ENCODE peak calls at places on chromosomes 13 and 19, in six cellular contexts. One of them, this sample, is unnamed.

GRCh38 chr13:46334423-46334822 is 52.6 kb downstream of the RUBCNL start:
- DNase-seq in BE2C: no peak
- DNase-seq in midbrain: no peak
- DNase-seq in T-helper 17 cell: no peak
- DNase-seq in stromal cell of bone marrow: no peak
- DNase-seq in T-helper 1 cell: no peak
- DNase-seq in this sample: no peak

GRCh38 chr13:29039212-29039611 is 219.1 kb downstream of the MTUS2 start:
- DNase-seq in stromal cell of bone marrow: no peak
- DNase-seq in T-helper 17 cell: no peak
- DNase-seq in T-helper 1 cell: no peak
- DNase-seq in midbrain: no peak
- DNase-seq in BE2C: no peak
- DNase-seq in this sample: no peak

GRCh38 chr13:44653261-44653660 is 77.1 kb upstream of the TSC22D1 start:
- DNase-seq in stromal cell of bone marrow: no peak
- DNase-seq in BE2C: peak
- DNase-seq in midbrain: no peak
- DNase-seq in T-helper 17 cell: no peak
- DNase-seq in T-helper 1 cell: no peak
- DNase-seq in this sample: no peak

GRCh38 chr19:11151181-11151580 is 4.4 kb downstream of the SPC24 start:
- DNase-seq in T-helper 1 cell: no peak
- DNase-seq in BE2C: no peak
- DNase-seq in midbrain: no peak
- DNase-seq in T-helper 17 cell: no peak
- DNase-seq in stromal cell of bone marrow: no peak
- DNase-seq in this sample: peak

GRCh38 chr19:18853755-18854427 is 22.1 kb downstream of the UPF1 start:
- DNase-seq in stromal cell of bone marrow: no peak
- DNase-seq in T-helper 17 cell: no peak
- DNase-seq in T-helper 1 cell: no peak
- DNase-seq in BE2C: no peak
- DNase-seq in midbrain: no peak
- DNase-seq in this sample: no peak

GRCh38 chr13:101098873-101099272 is 317.4 kb downstream of the NALCN start:
- DNase-seq in stromal cell of bone marrow: no peak
- DNase-seq in BE2C: no peak
- DNase-seq in midbrain: no peak
- DNase-seq in T-helper 1 cell: no peak
- DNase-seq in T-helper 17 cell: no peak
- DNase-seq in this sample: no peak

GRCh38 chr19:40663712-40664692 is 26.4 kb downstream of the NUMBL start:
- DNase-seq in midbrain: no peak
- DNase-seq in T-helper 17 cell: no peak
- DNase-seq in stromal cell of bone marrow: no peak
- DNase-seq in T-helper 1 cell: no peak
- DNase-seq in BE2C: peak
- DNase-seq in this sample: no peak

GRCh38 chr13:26342898-26343297 is 89.0 kb downstream of the CDK8 start:
- DNase-seq in T-helper 17 cell: no peak
- DNase-seq in midbrain: no peak
- DNase-seq in BE2C: peak
- DNase-seq in stromal cell of bone marrow: no peak
- DNase-seq in T-helper 1 cell: no peak
- DNase-seq in this sample: no peak

GRCh38 chr13:94660695-94661324 is 51.5 kb downstream of the SOX21 start:
- DNase-seq in T-helper 1 cell: peak
- DNase-seq in T-helper 17 cell: no peak
- DNase-seq in midbrain: peak
- DNase-seq in stromal cell of bone marrow: peak
- DNase-seq in BE2C: no peak
- DNase-seq in this sample: no peak

GRCh38 chr19:45195764-45196163 is 17.2 kb downstream of the BLOC1S3 start:
- DNase-seq in stromal cell of bone marrow: no peak
- DNase-seq in T-helper 1 cell: no peak
- DNase-seq in BE2C: no peak
- DNase-seq in T-helper 17 cell: no peak
- DNase-seq in midbrain: no peak
- DNase-seq in this sample: no peak

GRCh38 chr13:93226065-93226622 is 463 bp upstream of the GPC6 start:
- DNase-seq in stromal cell of bone marrow: peak
- DNase-seq in T-helper 17 cell: no peak
- DNase-seq in midbrain: no peak
- DNase-seq in BE2C: no peak
- DNase-seq in T-helper 1 cell: no peak
- DNase-seq in this sample: no peak

GRCh38 chr13:27211771-27212364 is 39.5 kb upstream of the RPL21 start:
- DNase-seq in BE2C: no peak
- DNase-seq in stromal cell of bone marrow: peak
- DNase-seq in T-helper 17 cell: no peak
- DNase-seq in T-helper 1 cell: no peak
- DNase-seq in midbrain: no peak
- DNase-seq in this sample: no peak

GRCh38 chr13:36981156-36981743 is 17.9 kb downstream of the ALG5 start:
- DNase-seq in midbrain: peak
- DNase-seq in T-helper 17 cell: no peak
- DNase-seq in stromal cell of bone marrow: peak
- DNase-seq in T-helper 1 cell: peak
- DNase-seq in BE2C: no peak
- DNase-seq in this sample: no peak

GRCh38 chr19:10417598-10418280 is 2.6 kb upstream of the PDE4A start:
- DNase-seq in midbrain: no peak
- DNase-seq in T-helper 17 cell: no peak
- DNase-seq in BE2C: peak
- DNase-seq in stromal cell of bone marrow: no peak
- DNase-seq in T-helper 1 cell: no peak
- DNase-seq in this sample: no peak

GRCh38 chr13:40483601-40484000 is 182.8 kb downstream of the FOXO1 start:
- DNase-seq in T-helper 1 cell: no peak
- DNase-seq in stromal cell of bone marrow: no peak
- DNase-seq in T-helper 17 cell: no peak
- DNase-seq in BE2C: no peak
- DNase-seq in midbrain: no peak
- DNase-seq in this sample: no peak

GRCh38 chr13:27524981-27525975 is 74.9 kb upstream of the MTIF3 start:
- DNase-seq in T-helper 1 cell: no peak
- DNase-seq in T-helper 17 cell: no peak
- DNase-seq in midbrain: no peak
- DNase-seq in BE2C: no peak
- DNase-seq in stromal cell of bone marrow: no peak
- DNase-seq in this sample: no peak

GRCh38 chr19:36051637-36052036 is 2.4 kb downstream of the THAP8 start:
- DNase-seq in T-helper 1 cell: no peak
- DNase-seq in stromal cell of bone marrow: no peak
- DNase-seq in BE2C: no peak
- DNase-seq in midbrain: no peak
- DNase-seq in T-helper 17 cell: no peak
- DNase-seq in this sample: no peak

GRCh38 chr13:50700664-50701266 is 142.7 kb downstream of the DLEU7 start:
- DNase-seq in BE2C: no peak
- DNase-seq in midbrain: no peak
- DNase-seq in stromal cell of bone marrow: no peak
- DNase-seq in T-helper 1 cell: no peak
- DNase-seq in T-helper 17 cell: no peak
- DNase-seq in this sample: no peak

GRCh38 chr13:51270606-51271005 is 48.4 kb downstream of the FAM124A start:
- DNase-seq in T-helper 17 cell: no peak
- DNase-seq in stromal cell of bone marrow: no peak
- DNase-seq in BE2C: no peak
- DNase-seq in T-helper 1 cell: no peak
- DNase-seq in midbrain: peak
- DNase-seq in this sample: no peak

GRCh38 chr13:49669735-49670309 is 21.5 kb downstream of the EBPL start:
- DNase-seq in stromal cell of bone marrow: peak
- DNase-seq in T-helper 1 cell: peak
- DNase-seq in T-helper 17 cell: no peak
- DNase-seq in BE2C: peak
- DNase-seq in midbrain: peak
- DNase-seq in this sample: no peak

GRCh38 chr13:21121616-21122015 is 54.7 kb downstream of the SKA3 start:
- DNase-seq in midbrain: no peak
- DNase-seq in BE2C: no peak
- DNase-seq in stromal cell of bone marrow: no peak
- DNase-seq in T-helper 1 cell: no peak
- DNase-seq in T-helper 17 cell: no peak
- DNase-seq in this sample: no peak

GRCh38 chr13:37229931-37230330 is 124.5 kb upstream of the CSNK1A1L start:
- DNase-seq in T-helper 17 cell: no peak
- DNase-seq in midbrain: no peak
- DNase-seq in T-helper 1 cell: no peak
- DNase-seq in stromal cell of bone marrow: no peak
- DNase-seq in BE2C: no peak
- DNase-seq in this sample: no peak

GRCh38 chr13:113599396-113599795 is 14.8 kb downstream of the TFDP1 start:
- DNase-seq in midbrain: no peak
- DNase-seq in BE2C: peak
- DNase-seq in stromal cell of bone marrow: no peak
- DNase-seq in T-helper 17 cell: peak
- DNase-seq in T-helper 1 cell: no peak
- DNase-seq in this sample: no peak

GRCh38 chr19:5191091-5191490 is 149.5 kb downstream of the PTPRS start:
- DNase-seq in BE2C: no peak
- DNase-seq in midbrain: no peak
- DNase-seq in T-helper 17 cell: no peak
- DNase-seq in stromal cell of bone marrow: no peak
- DNase-seq in T-helper 1 cell: no peak
- DNase-seq in this sample: no peak

GRCh38 chr13:30785146-30785845 is 50.0 kb downstream of the ALOX5AP start:
- DNase-seq in BE2C: no peak
- DNase-seq in midbrain: no peak
- DNase-seq in T-helper 17 cell: no peak
- DNase-seq in T-helper 1 cell: no peak
- DNase-seq in stromal cell of bone marrow: no peak
- DNase-seq in this sample: no peak

GRCh38 chr13:46852168-46852567 is 44.7 kb downstream of the HTR2A start:
- DNase-seq in BE2C: no peak
- DNase-seq in T-helper 1 cell: no peak
- DNase-seq in midbrain: no peak
- DNase-seq in stromal cell of bone marrow: no peak
- DNase-seq in T-helper 17 cell: no peak
- DNase-seq in this sample: no peak

GRCh38 chr19:48715276-48715675 is 4.2 kb downstream of the MAMSTR start:
- DNase-seq in stromal cell of bone marrow: no peak
- DNase-seq in T-helper 17 cell: no peak
- DNase-seq in T-helper 1 cell: no peak
- DNase-seq in BE2C: no peak
- DNase-seq in midbrain: no peak
- DNase-seq in this sample: no peak